ENCODE peak calls at places on chromosomes 4 and X, in five cellular contexts. O is fibroblast of lung, V is tibial nerve, M is stomach, E is right atrium auricular region. W is an unnamed sample.

GRCh38 chr4:53545942-53546581 is 45.2 kb downstream of the LNX1 start:
- DNase-seq in O (no peak), V (no peak), M (no peak), E (no peak), W (no peak)

GRCh38 chrX:138191998-138192397 is 519.5 kb downstream of the FGF13 start:
- DNase-seq in O (peak; percentile 22), V (no peak), M (no peak), E (no peak), W (no peak)

GRCh38 chrX:112769034-112769433 is 71.6 kb downstream of the AMOT start:
- DNase-seq in O (peak; percentile 48), V (no peak), M (no peak), E (no peak), W (peak; percentile 71)

GRCh38 chr4:6768539-6768905 is 14.0 kb upstream of the KIAA0232 start:
- DNase-seq in O (peak; percentile 48), V (no peak), M (no peak), E (peak; percentile 75), W (peak; percentile 97)

GRCh38 chrX:55908685-55909212 is 191.2 kb downstream of the RRAGB start:
- DNase-seq in O (peak; percentile 1), V (no peak), M (no peak), E (no peak), W (no peak)

GRCh38 chr4:82043081-82043808 is 330.5 kb downstream of the HNRNPD start:
- DNase-seq in O (no peak), V (no peak), M (peak; percentile 46), E (no peak), W (no peak)

GRCh38 chr4:137510866-137511265 is 21.4 kb downstream of the PCDH18 start:
- DNase-seq in O (peak; percentile 95), V (no peak), M (no peak), E (no peak), W (peak; percentile 73)

GRCh38 chr4:3792813-3793212 is 26.6 kb downstream of the ADRA2C start:
- DNase-seq in O (no peak), V (no peak), M (no peak), E (no peak), W (no peak)

GRCh38 chr4:72817012-72817411 is 248.0 kb upstream of the ADAMTS3 start:
- DNase-seq in O (peak; percentile 60), V (no peak), M (no peak), E (no peak), W (no peak)

DNA sequence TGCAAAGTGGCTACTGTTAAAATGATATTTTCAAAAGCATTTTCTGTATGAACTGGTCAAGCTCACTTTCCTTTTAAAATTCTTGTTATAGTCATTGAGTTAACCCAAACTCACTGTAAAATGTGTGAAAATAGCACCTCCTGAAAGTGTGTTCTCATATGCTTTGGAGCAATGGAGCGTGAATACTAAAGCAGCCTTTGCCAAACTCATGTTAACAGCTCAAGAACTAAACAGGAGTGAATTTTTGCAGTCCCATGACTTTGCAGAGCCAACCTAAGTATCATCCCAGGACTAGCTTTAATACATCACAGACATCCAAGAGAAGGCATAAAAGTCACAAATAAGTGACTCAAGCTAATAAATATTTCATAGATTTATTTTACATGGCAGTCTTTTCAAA is 2.3 kb downstream of the AMMECR1 start:
- DNase-seq in O (peak; percentile 33), V (no peak), M (no peak), E (no peak), W (peak; percentile 25)
- H3K4me3 ChIP-seq in O (peak overlapping the region; percentile 74), V (no peak overlapping the region), M (no peak overlapping the region), E (no peak overlapping the region), W (peak overlapping the region; percentile 82)

DNA sequence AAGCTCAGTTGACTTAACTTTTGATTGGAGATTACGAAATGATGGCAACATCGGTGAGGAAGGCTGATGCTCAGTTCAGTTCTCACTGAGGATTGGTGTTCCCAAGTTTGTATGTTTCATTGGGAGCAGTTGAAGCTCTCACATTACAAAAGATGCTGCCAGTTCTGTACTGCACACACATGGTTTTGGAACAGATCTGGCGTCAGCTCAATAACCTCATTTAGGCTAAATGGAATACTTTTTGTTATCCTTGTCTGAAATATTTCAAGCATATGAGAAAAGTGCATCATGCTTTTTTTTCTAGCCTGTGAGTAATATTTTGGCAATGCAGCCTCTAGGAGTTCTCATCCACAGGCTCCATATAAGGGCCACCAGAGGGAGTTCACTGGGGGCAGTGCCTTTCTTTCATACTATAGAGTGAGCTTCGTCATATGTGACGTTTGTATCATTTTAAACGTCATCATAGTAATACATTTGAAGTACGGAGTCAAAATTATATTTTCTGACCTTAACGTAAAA is 4.1 kb downstream of the ENPEP start:
- DNase-seq in O (peak; percentile 95), V (no peak), M (no peak), E (no peak), W (peak; percentile 90)
- TF ChIP-seq CTCF in O (peak; percentile 61), V (no peak), M (no peak), E (no peak), W (peak; percentile 51)

DNA sequence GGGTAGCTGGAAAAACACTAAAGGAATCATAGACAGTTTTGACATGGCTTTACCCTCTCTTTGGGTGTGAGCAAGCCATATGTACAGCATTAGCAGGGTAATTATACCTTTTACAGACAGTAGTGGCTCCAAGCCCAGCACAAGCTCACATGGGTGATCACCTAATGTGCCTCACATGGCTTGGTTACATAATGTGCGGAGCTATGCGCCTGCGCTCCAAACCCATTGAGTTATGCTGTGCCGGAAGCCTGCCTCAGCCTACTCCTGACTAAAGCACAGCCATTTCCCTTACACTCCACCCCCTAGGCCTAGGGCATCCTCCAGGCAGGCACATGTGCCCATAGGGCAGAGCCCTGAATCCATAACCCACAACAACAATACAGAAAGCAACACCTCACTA is 6.5 kb upstream of the TSPAN5 start:
- DNase-seq in O (no peak), V (no peak), M (no peak), E (no peak), W (no peak)
- H3K4me1 ChIP-seq in O (peaks cover 8% of the 10 kb centered on the region), V (no peaks in the 10 kb centered on the region), M (peaks cover 28% of the 10 kb centered on the region), E (no peaks in the 10 kb centered on the region), W (peaks cover 5% of the 10 kb centered on the region)

DNA sequence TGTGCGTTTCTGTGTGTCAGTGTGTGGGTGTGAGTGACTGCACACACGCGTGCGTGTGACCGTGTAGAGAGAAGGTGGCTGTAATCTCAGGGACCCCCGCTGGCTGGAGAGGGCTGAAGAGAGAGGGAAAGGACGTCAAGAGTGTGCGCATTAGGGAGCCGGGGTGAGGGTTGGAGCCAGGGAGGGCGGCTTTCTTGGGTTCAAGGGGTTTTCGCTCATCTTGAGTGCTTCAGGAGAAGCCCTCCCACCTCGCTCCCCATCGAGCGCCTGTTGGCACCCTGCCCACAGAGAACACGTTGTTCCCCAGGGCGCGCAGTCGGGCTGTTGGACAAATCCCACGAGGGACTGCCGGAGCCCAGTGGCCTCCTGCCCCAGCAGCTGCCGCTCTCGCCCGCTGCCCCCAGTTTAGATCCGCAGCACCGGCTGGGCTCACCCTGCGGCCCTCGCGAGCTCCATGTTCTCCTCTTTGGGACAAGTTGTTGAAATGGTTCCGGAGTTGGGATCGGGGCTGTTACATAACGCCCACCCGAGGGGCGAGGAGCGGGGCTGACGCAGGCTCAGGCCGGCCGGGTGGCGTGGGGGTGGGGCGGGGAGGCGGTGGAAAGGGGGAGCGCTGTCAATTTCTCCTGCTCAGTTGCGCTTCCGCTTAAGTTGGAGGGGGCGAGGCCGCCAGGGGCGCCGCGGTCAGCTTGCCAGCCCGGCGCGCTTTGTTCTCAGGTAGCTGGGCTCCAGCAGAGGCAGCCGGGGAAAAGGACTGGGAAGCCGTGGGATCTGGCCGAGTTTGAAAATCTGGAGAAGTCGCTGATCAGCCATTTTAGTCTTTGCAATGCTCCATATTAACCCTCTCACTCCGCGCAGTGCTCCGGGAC is 1.6 kb downstream of the GRIA2 start:
- DNase-seq in O (peak; percentile 35), V (no peak), M (no peak), E (no peak), W (peak; percentile 81)
- H3K4me3 ChIP-seq in O (peak overlapping the region; percentile 49), V (peak overlapping the region; percentile 52), M (peak overlapping the region; percentile 41), E (peak overlapping the region; percentile 40), W (peak overlapping the region; percentile 59)

GRCh38 chr4:1778642-1779392 is 14.3 kb upstream of the FGFR3 start:
- DNase-seq in O (no peak), V (no peak), M (no peak), E (no peak), W (no peak)

GRCh38 chr4:1779588-1780382 is 13.3 kb upstream of the FGFR3 start:
- DNase-seq in O (no peak), V (no peak), M (no peak), E (no peak), W (peak; percentile 84)

GRCh38 chr4:1775731-1776500 is 17.2 kb upstream of the FGFR3 start:
- DNase-seq in O (no peak), V (no peak), M (no peak), E (no peak), W (peak; percentile 99)

GRCh38 chr4:1776521-1777161 is 16.5 kb upstream of the FGFR3 start:
- DNase-seq in O (no peak), V (no peak), M (no peak), E (no peak), W (peak; percentile 90)

GRCh38 chr4:1777822-1778641 is 15.1 kb upstream of the FGFR3 start:
- DNase-seq in O (peak; percentile 39), V (no peak), M (no peak), E (no peak), W (peak; percentile 95)
- TF ChIP-seq CTCF in O (no peak), V (no peak), M (no peak), E (no peak), W (no peak)

DNA sequence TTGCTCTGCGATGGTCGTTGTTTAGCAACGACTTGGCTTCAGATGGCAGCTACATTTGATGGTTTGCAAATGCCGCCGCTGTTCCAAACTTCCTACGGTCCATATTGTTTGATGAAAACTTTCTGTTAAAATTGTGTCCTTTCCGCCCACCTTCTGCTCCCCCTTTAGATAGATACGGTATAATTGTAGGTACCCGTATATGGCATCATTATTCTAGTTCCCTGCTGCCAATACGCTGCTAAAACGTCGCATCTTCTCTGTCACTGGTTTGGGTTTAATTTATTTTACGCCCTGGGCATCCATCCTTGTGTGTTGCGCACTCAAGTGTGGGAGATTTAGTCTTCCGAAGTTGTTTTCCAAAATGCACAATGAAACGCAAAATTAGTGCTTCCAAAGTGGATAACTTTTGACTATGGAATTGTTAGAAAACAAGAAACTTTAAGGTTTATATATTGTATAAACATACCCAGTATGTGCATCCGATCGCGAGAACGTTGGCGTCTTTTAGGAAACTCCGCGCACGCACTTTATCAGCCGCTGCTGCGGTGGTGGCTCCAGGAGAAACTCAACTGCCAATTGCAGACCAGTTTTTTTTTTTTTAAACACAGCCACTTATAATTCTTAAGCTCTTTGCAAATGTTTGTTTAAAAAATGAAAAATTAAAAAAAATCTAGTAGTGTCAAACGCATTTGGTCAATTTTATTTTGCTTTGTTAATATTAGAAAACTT is 1.7 kb downstream of the ATOH1 start:
- DNase-seq in O (no peak), V (no peak), M (no peak), E (no peak), W (no peak)
- H3K4me1 ChIP-seq in O (no peaks in the 10 kb centered on the region), V (peaks cover 19% of the 10 kb centered on the region), M (peaks cover 44% of the 10 kb centered on the region), E (no peaks in the 10 kb centered on the region), W (no peaks in the 10 kb centered on the region)

GRCh38 chrX:44344194-44344593 is 722 bp upstream of the EFHC2 start:
- DNase-seq in O (no peak), V (no peak), M (peak; percentile 52), E (no peak), W (no peak)
- H3K4me3 ChIP-seq in O (no peak overlapping the region), V (peak overlapping the region; percentile 60), M (peak overlapping the region; percentile 45), E (peak overlapping the region; percentile 53), W (peak overlapping the region; percentile 68)

W was measured in osteoblast.